ENCODE peak calls at places on chromosome 1, in five cellular contexts. One of them, this sample, is unnamed.

GRCh38 chr1:213481395-213481794 is 430.4 kb downstream of the RPS6KC1 start:
- DNase-seq in kidney tubule cell: no peak
- DNase-seq in NCI-H2081: no peak
- DNase-seq in non-pigmented ciliary epithelial cell: no peak
- DNase-seq in nephron progenitor cell: no peak
- DNase-seq in this sample: no peak

GRCh38 chr1:183185941-183186490 is at the start of gene LAMC2:
- DNase-seq in kidney tubule cell: peak
- DNase-seq in non-pigmented ciliary epithelial cell: peak
- DNase-seq in NCI-H2081: peak
- DNase-seq in nephron progenitor cell: peak
- DNase-seq in this sample: peak

GRCh38 chr1:1603671-1604373 is 3.9 kb upstream of the FNDC10 start:
- DNase-seq in kidney tubule cell: no peak
- DNase-seq in NCI-H2081: no peak
- DNase-seq in non-pigmented ciliary epithelial cell: no peak
- DNase-seq in nephron progenitor cell: no peak
- DNase-seq in this sample: no peak

GRCh38 chr1:184940226-184940625 is 34.1 kb downstream of the NIBAN1 start:
- DNase-seq in nephron progenitor cell: no peak
- DNase-seq in NCI-H2081: no peak
- DNase-seq in non-pigmented ciliary epithelial cell: no peak
- DNase-seq in kidney tubule cell: no peak
- DNase-seq in this sample: no peak

GRCh38 chr1:55476445-55477015 is 261.4 kb upstream of the USP24 start:
- DNase-seq in NCI-H2081: peak
- DNase-seq in kidney tubule cell: peak
- DNase-seq in nephron progenitor cell: no peak
- DNase-seq in non-pigmented ciliary epithelial cell: no peak
- DNase-seq in this sample: no peak

GRCh38 chr1:173409613-173410012 is 67.5 kb upstream of the PRDX6 start:
- DNase-seq in kidney tubule cell: no peak
- DNase-seq in non-pigmented ciliary epithelial cell: peak
- DNase-seq in NCI-H2081: no peak
- DNase-seq in nephron progenitor cell: no peak
- DNase-seq in this sample: no peak

GRCh38 chr1:48749068-48749467 is 27.6 kb downstream of the BEND5 start:
- DNase-seq in non-pigmented ciliary epithelial cell: no peak
- DNase-seq in nephron progenitor cell: no peak
- DNase-seq in NCI-H2081: no peak
- DNase-seq in kidney tubule cell: no peak
- DNase-seq in this sample: no peak

GRCh38 chr1:161128591-161129420 is 3.7 kb downstream of the DEDD start:
- DNase-seq in nephron progenitor cell: no peak
- DNase-seq in kidney tubule cell: no peak
- DNase-seq in NCI-H2081: no peak
- DNase-seq in non-pigmented ciliary epithelial cell: no peak
- DNase-seq in this sample: no peak

GRCh38 chr1:30738040-30738441 is 14.7 kb upstream of the MATN1 start:
- DNase-seq in NCI-H2081: no peak
- DNase-seq in kidney tubule cell: peak
- DNase-seq in non-pigmented ciliary epithelial cell: no peak
- DNase-seq in nephron progenitor cell: no peak
- DNase-seq in this sample: no peak

GRCh38 chr1:170663441-170664282 is at the start of gene PRRX1:
- DNase-seq in non-pigmented ciliary epithelial cell: no peak
- DNase-seq in nephron progenitor cell: no peak
- DNase-seq in kidney tubule cell: no peak
- DNase-seq in NCI-H2081: no peak
- DNase-seq in this sample: no peak

GRCh38 chr1:228887101-228887500 is 151.8 kb downstream of the RHOU start:
- DNase-seq in non-pigmented ciliary epithelial cell: no peak
- DNase-seq in kidney tubule cell: no peak
- DNase-seq in nephron progenitor cell: no peak
- DNase-seq in NCI-H2081: no peak
- DNase-seq in this sample: no peak

GRCh38 chr1:243490748-243491686 is 235.2 kb downstream of the SDCCAG8 start:
- DNase-seq in nephron progenitor cell: no peak
- DNase-seq in non-pigmented ciliary epithelial cell: no peak
- DNase-seq in kidney tubule cell: no peak
- DNase-seq in NCI-H2081: no peak
- DNase-seq in this sample: no peak

This sample was measured in neural crest cell.